ENCODE peak calls at places on chromosomes 3 and 15, in four cellular contexts. E is sigmoid colon, T is HepG2, V is transverse colon. I is an unnamed sample.

GRCh38 chr3:69180869-69181591 is 58.6 kb upstream of the LMOD3 start:
- DNase-seq in E (no peak), T (peak), V (peak), I (no peak)

GRCh38 chr3:14126017-14126902 is 1.4 kb downstream of the TMEM43 start:
- DNase-seq in E (no peak), T (no peak), V (no peak), I (no peak)

GRCh38 chr15:56774356-56774755 is 41.0 kb upstream of the ZNF280D start:
- DNase-seq in E (no peak), T (no peak), V (no peak), I (no peak)

GRCh38 chr3:89572261-89572660 is 464.8 kb downstream of the EPHA3 start:
- DNase-seq in E (no peak), T (no peak), V (no peak), I (no peak)

GRCh38 chr3:188468672-188469071 is 314.7 kb downstream of the LPP start:
- DNase-seq in E (peak), T (no peak), V (peak), I (no peak)

GRCh38 chr15:40313531-40314398 is 6.0 kb upstream of the PLCB2 start:
- DNase-seq in E (peak), T (peak), V (peak), I (no peak)

GRCh38 chr3:131541288-131541687 is 38.5 kb upstream of the MRPL3 start:
- DNase-seq in E (no peak), T (no peak), V (no peak), I (no peak)

GRCh38 chr3:73144828-73145227 is 83.4 kb downstream of the EBLN2 start:
- DNase-seq in E (no peak), T (no peak), V (no peak), I (no peak)

GRCh38 chr15:51338496-51338895 is at the start of gene CYP19A1:
- DNase-seq in E (no peak), T (no peak), V (no peak), I (no peak)

GRCh38 chr15:38072507-38073277 is 138.3 kb downstream of the TMCO5A start:
- DNase-seq in E (peak), T (peak), V (peak), I (peak)

GRCh38 chr3:81462921-81463320 is 298.5 kb downstream of the GBE1 start:
- DNase-seq in E (no peak), T (peak), V (no peak), I (no peak)

GRCh38 chr15:62187425-62187824 is 22.3 kb upstream of the C2CD4B start:
- DNase-seq in E (no peak), T (no peak), V (no peak), I (no peak)

GRCh38 chr3:191425322-191425734 is 35.6 kb upstream of the PYDC2 start:
- DNase-seq in E (no peak), T (no peak), V (no peak), I (no peak)

GRCh38 chr3:102304550-102304949 is 130.3 kb upstream of the ZPLD1 start:
- DNase-seq in E (no peak), T (no peak), V (no peak), I (no peak)

DNA sequence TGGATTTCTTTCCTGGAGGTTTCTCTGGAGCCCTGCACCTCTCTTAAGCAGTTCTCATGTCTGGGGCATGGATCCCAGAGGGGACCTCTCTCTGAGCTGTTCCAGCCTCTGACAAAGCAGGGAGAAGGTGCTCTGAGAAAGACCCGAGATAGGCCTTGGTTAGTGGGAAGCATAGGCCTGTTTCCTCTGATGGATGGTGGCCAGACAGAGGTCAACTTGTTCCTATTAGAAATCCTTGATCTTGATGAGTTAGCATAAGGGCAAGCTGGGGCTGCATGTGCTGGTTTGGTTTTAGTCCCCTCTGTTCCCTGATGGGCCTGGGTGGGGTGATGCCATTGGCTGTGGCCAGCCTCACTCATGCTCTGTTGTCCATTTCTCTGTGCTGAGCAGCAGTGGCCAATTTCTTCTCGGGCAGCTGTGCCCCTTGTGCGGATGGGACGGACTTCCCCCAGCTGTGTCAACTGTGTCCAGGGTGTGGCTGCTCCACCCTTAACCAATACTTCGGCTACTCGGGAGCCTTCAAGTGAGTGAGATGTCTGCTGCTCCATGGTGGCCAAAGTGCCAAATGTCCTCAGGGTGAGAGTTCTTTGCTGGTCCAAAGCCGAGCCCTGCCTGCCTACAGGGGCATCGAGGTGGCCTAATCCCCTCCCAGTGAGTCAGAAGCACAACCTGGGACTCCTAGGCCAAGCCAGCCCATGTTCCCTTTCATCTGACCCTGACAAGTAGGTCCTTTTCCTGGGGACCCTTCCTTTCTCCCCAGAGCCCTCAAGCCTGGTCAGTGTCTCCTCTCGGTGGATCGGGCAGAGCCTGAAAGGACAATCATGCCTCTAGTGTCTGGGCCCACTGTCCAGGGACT is 9.0 kb downstream of the TF start:
- DNase-seq in E (no peak), T (no peak), V (no peak), I (no peak)
- TF ChIP-seq POLR2AphosphoS5 in E (no peak), T (peak), V (no peak), I (no peak)

GRCh38 chr3:33440328-33440577 is at the start of gene UBP1:
- DNase-seq in E (no peak), T (no peak), V (peak), I (no peak)

GRCh38 chr3:33440578-33441321 is 545 bp upstream of the UBP1 start:
- DNase-seq in E (peak), T (peak), V (no peak), I (no peak)

GRCh38 chr3:33438284-33438668 is 1.9 kb downstream of the UBP1 start:
- DNase-seq in E (no peak), T (peak), V (no peak), I (no peak)

GRCh38 chr3:33438871-33439270 is 1.3 kb downstream of the UBP1 start:
- DNase-seq in E (no peak), T (no peak), V (no peak), I (no peak)

DNA sequence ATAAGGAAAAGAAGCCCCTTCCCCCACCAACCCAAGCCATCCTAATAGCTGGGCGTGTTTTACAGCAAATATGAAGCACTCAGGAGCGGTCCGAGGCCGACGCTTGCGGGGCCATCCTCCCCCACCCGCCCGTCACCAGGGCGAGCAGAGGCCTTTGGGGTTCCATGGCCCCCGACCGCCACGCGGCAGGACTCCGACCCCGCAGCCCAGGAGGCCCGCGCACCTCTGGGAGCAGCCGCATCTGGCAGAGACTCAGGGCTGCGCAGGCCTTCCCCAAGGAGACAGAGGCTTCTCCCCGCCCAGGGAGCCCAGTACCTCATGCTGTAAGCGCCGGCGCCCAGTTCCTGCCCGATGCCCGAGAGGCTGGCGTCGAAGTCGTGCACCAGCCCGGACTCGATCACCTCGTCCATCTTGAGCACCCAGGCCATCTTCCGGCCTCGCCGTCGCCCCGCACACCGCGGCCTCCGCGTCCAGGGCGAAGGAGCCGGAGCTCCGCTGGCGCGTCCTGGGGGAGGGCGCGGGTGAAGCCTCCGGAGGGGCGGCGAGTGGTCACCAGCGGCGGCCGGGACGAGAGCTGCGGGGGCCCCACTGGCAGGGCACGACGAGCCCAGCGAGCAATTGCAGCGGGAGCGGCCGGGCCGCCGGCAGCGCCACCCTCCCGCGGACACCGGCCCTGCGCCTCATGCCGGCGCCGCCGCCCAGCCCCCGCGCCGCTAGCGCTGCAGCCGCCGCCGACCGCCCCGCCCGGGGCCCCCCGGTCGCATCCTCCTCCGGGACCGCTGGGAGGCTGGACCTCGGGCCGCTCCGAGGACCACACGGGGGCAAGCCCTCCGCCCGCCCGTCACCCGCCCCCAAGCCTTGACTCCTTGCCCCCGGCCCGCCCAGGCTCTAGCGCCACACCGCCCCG is 531 bp downstream of the UBP1 start:
- DNase-seq in E (peak), T (peak), V (peak), I (peak)
- TF ChIP-seq POLR2A in E (no peak), T (no peak), V (peak), I (no peak)

DNA sequence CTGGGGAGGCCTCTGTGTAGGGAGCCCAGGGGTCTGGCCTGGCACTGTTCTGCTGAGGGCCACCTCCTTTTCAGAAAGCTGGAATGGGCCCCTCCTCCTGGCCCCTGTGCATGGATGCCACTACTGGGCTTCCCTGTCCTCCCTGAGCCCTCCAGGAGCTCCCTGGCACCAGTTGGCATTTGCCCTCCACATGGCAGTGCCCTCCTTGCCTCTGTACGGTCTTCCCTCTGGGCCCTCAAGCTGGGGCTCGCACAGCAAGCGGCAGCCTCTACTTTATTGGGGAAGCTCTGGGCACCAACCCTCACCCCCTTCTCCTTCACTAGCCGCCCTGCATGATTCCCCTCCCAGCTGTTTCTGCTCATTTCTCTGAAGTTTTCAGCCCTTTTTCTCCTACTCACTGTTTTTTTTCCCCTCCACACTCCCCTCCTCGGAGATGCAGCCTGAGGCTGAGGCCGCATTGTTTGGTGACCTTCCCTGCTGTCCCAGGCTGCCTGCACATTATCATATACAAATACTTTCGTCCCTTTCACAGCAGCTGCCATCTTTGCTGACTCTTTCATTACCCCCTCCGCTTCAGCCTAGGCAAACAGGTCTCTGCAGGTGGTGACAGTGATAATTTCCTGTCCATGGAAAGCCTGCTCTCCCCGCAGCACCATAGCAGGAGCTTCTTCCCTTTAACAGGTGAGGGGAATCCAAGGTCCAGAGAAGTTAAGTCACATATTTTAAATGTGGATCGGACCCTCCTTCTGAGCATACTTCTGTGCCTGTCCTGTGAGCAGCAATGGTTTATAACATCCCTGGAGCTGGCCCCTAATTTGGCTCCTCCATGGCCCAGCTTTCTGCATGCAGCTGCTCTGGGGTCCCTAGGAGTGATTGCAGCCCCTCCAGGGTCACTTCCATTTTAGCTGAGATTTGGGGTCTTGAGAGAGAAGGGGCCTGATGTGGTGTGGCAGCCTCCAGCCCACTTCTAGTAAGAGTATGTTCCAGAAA is 127.5 kb downstream of the EEFSEC start:
- DNase-seq in E (no peak), T (no peak), V (no peak), I (no peak)
- H3K4me3 ChIP-seq in E (no peak), T (no peak), V (no peak), I (no peak)

GRCh38 chr3:15303728-15304127 is 28.7 kb downstream of the SH3BP5 start:
- DNase-seq in E (peak), T (no peak), V (no peak), I (no peak)

GRCh38 chr3:15307580-15307979 is 24.8 kb downstream of the SH3BP5 start:
- DNase-seq in E (peak), T (no peak), V (no peak), I (no peak)

GRCh38 chr3:15306979-15307359 is 25.4 kb downstream of the SH3BP5 start:
- DNase-seq in E (peak), T (no peak), V (no peak), I (no peak)

GRCh38 chr3:15303216-15303615 is 29.2 kb downstream of the SH3BP5 start:
- DNase-seq in E (peak), T (no peak), V (no peak), I (no peak)

DNA sequence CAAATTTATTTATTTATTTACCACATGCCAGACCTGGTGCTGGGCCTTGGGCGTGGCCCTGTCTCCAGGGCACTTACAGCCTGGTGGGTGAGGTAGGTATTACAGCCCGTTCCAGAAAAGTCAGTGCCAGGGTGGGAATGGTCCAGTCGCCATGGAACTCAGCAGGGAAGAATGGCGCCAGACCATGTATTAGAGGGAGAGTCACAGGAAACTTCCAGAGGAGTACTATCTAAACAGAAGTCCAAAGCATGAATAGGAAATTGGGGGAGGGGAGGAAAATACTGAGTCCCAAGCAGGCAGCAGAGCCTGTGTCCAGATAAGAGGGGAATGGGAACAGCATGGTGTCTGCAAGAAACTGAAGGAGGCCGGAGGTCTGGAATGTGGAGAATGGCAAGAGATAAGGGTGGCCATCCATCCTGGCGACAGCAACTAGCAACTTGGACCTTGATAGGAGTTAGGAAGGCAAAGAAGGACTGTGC is 27.0 kb downstream of the SH3BP5 start:
- DNase-seq in E (peak), T (no peak), V (no peak), I (no peak)
- TF ChIP-seq POLR2AphosphoS5 in E (no peak), T (no peak), V (no peak), I (no peak)

GRCh38 chr3:8500966-8501365 is 657 bp upstream of the LMCD1 start:
- DNase-seq in E (no peak), T (no peak), V (no peak), I (no peak)

GRCh38 chr3:8500208-8500961 is 1.2 kb upstream of the LMCD1 start:
- DNase-seq in E (no peak), T (peak), V (no peak), I (peak)

GRCh38 chr3:8497582-8497981 is 4.0 kb upstream of the LMCD1 start:
- DNase-seq in E (no peak), T (peak), V (no peak), I (no peak)

GRCh38 chr3:8501388-8502131 is at the start of gene LMCD1:
- DNase-seq in E (peak), T (peak), V (peak), I (peak)

DNA sequence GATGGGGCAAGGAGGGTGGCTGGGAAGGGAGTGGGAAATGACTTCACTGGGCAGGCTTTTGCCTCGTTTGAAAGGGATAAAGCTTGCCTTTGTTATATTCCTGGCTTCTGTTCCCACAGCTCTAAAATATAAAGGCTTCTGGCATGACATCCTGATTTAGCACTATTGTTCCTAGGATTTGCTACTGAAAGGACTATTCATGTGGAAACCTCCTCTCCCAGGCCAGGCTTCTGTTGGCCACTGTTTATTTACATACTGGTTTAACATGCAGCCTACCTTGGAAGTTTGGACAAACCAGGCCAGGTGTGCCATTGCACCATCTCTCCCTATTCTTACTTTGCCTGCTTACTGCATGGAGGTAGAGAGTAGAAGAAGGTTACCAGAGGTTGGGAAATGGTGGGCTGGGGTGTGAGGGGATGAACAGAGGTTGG is 2.4 kb upstream of the LMCD1 start:
- DNase-seq in E (no peak), T (peak), V (no peak), I (peak)
- TF ChIP-seq POLR2A in E (no peak), T (no peak), V (no peak), I (no peak)

DNA sequence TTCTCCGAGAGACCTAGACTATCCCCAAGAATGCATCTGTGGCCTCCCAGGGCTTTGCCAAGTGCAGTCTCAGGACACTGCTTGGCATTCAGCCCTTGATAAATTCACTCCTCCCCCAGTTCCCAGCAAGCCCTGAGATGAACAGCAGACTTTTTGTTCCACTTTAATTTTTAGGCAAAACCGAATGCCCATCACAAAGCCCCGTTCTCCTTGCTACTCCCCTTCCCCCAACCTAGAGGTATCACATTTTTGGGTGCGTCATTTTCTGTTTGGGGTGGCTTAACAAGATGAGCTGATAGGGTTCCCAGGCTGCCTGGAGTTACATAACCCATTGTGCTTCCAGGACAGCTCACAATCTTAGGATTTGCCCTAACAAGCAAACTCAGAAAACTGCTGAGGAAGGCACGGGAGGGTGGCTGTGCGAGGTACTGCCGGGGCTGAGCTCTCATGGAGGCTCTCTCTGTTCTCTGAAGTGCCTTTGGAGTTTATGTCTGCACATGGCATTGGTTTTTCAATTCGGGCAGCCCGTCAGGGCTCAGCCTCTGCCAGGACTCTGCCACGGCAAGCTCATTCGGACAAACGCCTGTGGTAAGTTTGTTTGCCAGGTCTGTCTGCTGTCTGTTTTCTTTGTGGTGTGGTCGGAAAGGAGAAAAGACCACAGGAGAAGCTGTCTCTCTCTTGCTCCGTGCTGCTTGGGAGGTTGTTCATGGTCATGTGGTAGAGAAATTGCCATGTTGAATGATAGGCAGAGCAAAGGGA is at the start of gene TRAK1:
- DNase-seq in E (peak), T (no peak), V (no peak), I (no peak)
- H3K4me3 ChIP-seq in E (peak), T (no peak), V (no peak), I (peak)

DNA sequence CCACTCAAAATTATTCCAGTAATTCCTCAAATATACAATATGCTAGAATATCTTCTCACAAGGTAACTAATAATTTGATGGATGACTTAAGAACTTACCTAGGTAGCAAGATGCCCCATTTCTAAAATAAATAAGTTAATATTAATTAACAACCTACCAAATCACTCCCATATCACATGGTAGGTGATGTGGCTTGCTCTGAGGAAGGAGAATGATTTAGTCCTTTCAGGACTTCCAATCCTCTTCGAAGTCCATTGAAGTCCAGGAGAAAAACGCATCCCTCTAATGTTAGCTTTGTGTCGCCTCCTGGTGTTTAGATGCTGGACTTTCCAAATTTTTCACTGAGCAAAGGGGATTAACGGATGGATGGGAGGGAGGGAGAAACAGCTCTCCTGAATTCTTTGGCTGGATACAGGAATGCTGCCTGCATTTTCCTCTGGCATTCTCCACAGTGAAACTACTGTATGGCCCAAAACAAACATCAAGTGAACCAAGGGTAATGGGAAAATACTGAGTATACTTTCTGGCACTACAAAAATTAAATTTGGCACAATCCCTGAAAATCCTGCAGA is 58.6 kb downstream of the PRICKLE2 start:
- DNase-seq in E (no peak), T (peak), V (no peak), I (no peak)
- TF ChIP-seq POLR2AphosphoS5 in E (no peak), T (no peak), V (no peak), I (no peak)

GRCh38 chr15:77083381-77084160 is 12.7 kb upstream of the TSPAN3 start:
- DNase-seq in E (peak), T (peak), V (peak), I (peak)
- TF ChIP-seq POLR2A in E (no peak), T (no peak), V (no peak), I (no peak)